ENCODE peak calls at places on chromosomes 6 and 20, in nine cellular contexts. A, E, L, M, U, R, D, Q and Z are unnamed samples.

GRCh38 chr6:47161176-47161687 is 119.1 kb upstream of the ADGRF1 start:
- DNase-seq in M (no peak), D (peak; percentile 10), E (no peak), R (no peak), U (no peak), Q (no peak), L (no peak), A (peak; percentile 21), Z (no peak)

GRCh38 chr6:54238407-54238806 is 69.8 kb upstream of the TINAG start:
- DNase-seq in M (no peak), D (no peak), A (no peak), L (peak; percentile 18), E (no peak), R (no peak), U (no peak), Q (no peak), Z (no peak)

GRCh38 chr6:80523531-80523970 is 417.1 kb downstream of the BCKDHB start:
- DNase-seq in E (no peak), R (no peak), U (no peak), Q (peak; percentile 30), A (no peak), D (no peak), L (no peak), M (peak; percentile 16), Z (no peak)

GRCh38 chr20:59829415-59830106 is 103.9 kb downstream of the SYCP2 start:
- DNase-seq in E (peak; percentile 30), A (no peak), R (no peak), Q (no peak), L (no peak), U (peak; percentile 15), M (no peak), D (no peak), Z (peak; percentile 17)

GRCh38 chr20:992801-993535 is 9.1 kb downstream of the RSPO4 start:
- DNase-seq in R (no peak), L (no peak), Q (no peak), A (no peak), E (no peak), U (peak; percentile 57), D (no peak), M (no peak), Z (no peak)

GRCh38 chr6:141326925-141327324 is 805.8 kb upstream of the GJE1 start:
- DNase-seq in R (no peak), E (no peak), M (no peak), A (no peak), L (no peak), Q (no peak), D (no peak), U (no peak), Z (no peak)

GRCh38 chr20:59147197-59147596 is 16.4 kb upstream of the ZNF831 start:
- DNase-seq in M (no peak), R (no peak), D (no peak), U (no peak), A (no peak), E (no peak), L (no peak), Q (no peak), Z (no peak)

GRCh38 chr6:165060636-165061190 is 248.7 kb downstream of the C6orf118 start:
- DNase-seq in L (no peak), U (no peak), R (no peak), M (no peak), Q (no peak), E (no peak), A (no peak), D (no peak), Z (no peak)

GRCh38 chr20:59731371-59731770 is 127.0 kb downstream of the PHACTR3 start:
- DNase-seq in D (no peak), Q (no peak), R (no peak), L (no peak), E (no peak), U (no peak), M (no peak), A (no peak), Z (no peak)

GRCh38 chr6:43052225-43052841 is 1.3 kb downstream of the CUL7 start:
- DNase-seq in U (no peak), L (no peak), R (no peak), E (no peak), A (no peak), Q (no peak), M (no peak), D (no peak), Z (peak; percentile 77)
- H3K27ac ChIP-seq in U (no peak overlapping the region), L (peak overlapping the region; percentile 93), R (no peak overlapping the region), E (no peak overlapping the region), A (peak overlapping the region; percentile 99), Q (peak overlapping the region; percentile 96), M (peak overlapping the region; percentile 90), D (no peak overlapping the region), Z (no peak overlapping the region)

GRCh38 chr6:111673086-111673485 is 67.4 kb upstream of the TRAF3IP2 start:
- DNase-seq in D (no peak), Q (no peak), L (no peak), R (no peak), A (no peak), E (no peak), M (no peak), U (no peak), Z (no peak)
- H3K27ac ChIP-seq in D (no peak overlapping the region), Q (no peak overlapping the region), L (no peak overlapping the region), R (no peak overlapping the region), A (no peak overlapping the region), E (no peak overlapping the region), M (no peak overlapping the region), U (no peak overlapping the region), Z (no peak overlapping the region)

GRCh38 chr20:41426361-41426900 is 59.8 kb upstream of the EMILIN3 start:
- DNase-seq in A (no peak), E (no peak), U (no peak), M (no peak), D (no peak), R (no peak), Q (no peak), L (no peak), Z (no peak)
- H3K27ac ChIP-seq in A (no peak overlapping the region), E (no peak overlapping the region), U (no peak overlapping the region), M (no peak overlapping the region), D (no peak overlapping the region), R (no peak overlapping the region), Q (no peak overlapping the region), L (no peak overlapping the region), Z (no peak overlapping the region)

DNA sequence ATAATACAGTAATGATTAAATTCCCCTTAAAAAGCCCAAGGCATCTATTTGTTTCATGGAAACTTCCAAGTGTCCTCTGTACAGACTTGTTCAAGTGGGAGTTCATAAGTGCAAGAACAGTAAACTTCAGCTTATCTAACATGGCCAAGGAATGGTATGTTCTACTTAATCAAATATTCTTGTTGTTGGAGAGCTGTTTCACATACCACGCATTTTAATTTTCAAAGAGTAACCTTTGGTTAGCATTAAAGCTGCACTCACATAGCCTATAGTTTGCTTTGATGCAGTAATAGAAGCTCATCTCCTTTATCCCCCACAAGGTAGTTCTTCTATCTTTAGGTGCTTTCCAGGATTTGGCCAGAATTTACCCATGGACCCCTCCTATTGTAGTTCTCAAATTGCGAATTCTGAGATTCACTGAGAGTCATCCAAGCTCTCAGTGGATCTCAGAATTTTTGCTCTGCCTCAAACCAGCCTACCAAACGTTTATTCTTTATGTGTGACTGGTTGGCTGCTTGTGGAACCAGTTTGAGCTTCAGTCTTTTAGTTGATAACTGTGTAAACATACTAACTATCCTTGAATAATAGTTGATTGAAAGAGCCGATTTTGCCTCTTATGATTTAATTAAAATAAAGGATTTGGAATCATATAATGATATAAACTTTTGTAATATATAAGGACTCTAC is 668.0 kb upstream of the FLRT3 start:
- DNase-seq in Q (no peak), M (no peak), R (peak; percentile 36), E (no peak), D (no peak), L (no peak), A (no peak), U (no peak), Z (no peak)
- H3K27ac ChIP-seq in Q (no peak overlapping the region), M (no peak overlapping the region), R (peak overlapping the region; percentile 44), E (no peak overlapping the region), D (no peak overlapping the region), L (no peak overlapping the region), A (no peak overlapping the region), U (no peak overlapping the region), Z (peak overlapping the region; percentile 49)

GRCh38 chr20:62151835-62152364 is 8.3 kb downstream of the SS18L1 start:
- DNase-seq in A (no peak), M (no peak), Q (no peak), L (no peak), U (no peak), R (no peak), E (no peak), D (no peak), Z (no peak)
- H3K27ac ChIP-seq in A (no peak overlapping the region), M (no peak overlapping the region), Q (no peak overlapping the region), L (no peak overlapping the region), U (no peak overlapping the region), R (no peak overlapping the region), E (no peak overlapping the region), D (no peak overlapping the region), Z (no peak overlapping the region)

GRCh38 chr6:142794424-142794823 is 150.6 kb downstream of the HIVEP2 start:
- DNase-seq in M (no peak), D (no peak), A (no peak), Q (no peak), R (no peak), U (no peak), L (no peak), E (no peak), Z (no peak)

GRCh38 chr6:142797159-142797558 is 147.8 kb downstream of the HIVEP2 start:
- DNase-seq in U (no peak), Q (no peak), R (no peak), A (no peak), D (no peak), L (no peak), E (no peak), M (no peak), Z (no peak)

GRCh38 chr6:142800240-142800639 is 144.7 kb downstream of the HIVEP2 start:
- DNase-seq in E (no peak), U (no peak), M (no peak), Q (no peak), L (no peak), A (no peak), D (no peak), R (no peak), Z (no peak)

GRCh38 chr6:142796024-142796423 is 149.0 kb downstream of the HIVEP2 start:
- DNase-seq in M (no peak), R (no peak), U (no peak), L (no peak), E (no peak), A (no peak), D (no peak), Q (no peak), Z (no peak)

GRCh38 chr6:142796571-142796970 is 148.4 kb downstream of the HIVEP2 start:
- DNase-seq in D (no peak), Q (no peak), E (no peak), M (no peak), R (peak; percentile 43), L (no peak), U (no peak), A (no peak), Z (peak; percentile 44)
- H3K27ac ChIP-seq in D (no peak overlapping the region), Q (no peak overlapping the region), E (no peak overlapping the region), M (no peak overlapping the region), R (peak overlapping the region; percentile 1), L (no peak overlapping the region), U (no peak overlapping the region), A (no peak overlapping the region), Z (no peak overlapping the region)

DNA sequence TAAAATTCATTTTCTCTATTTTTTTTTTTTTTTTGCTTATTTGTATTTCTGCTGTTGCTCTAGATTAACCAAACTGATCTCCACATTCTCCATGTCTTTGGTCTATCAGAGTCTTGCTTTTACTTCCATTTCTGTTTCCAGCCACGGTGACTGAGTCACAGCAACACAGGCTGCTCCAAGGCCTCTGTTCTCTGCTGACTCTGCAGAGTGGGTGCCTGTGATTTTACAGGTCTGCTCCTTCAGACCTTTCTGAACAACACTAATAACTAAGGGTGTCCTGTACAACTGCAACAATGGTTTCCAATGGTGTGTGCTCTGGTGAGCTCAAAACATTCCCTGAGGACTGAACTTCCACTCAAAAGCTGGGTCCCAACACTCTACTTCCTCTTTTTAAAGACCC is 102.3 kb upstream of the BMP2 start:
- DNase-seq in R (peak; percentile 25), D (no peak), Q (no peak), U (no peak), M (no peak), L (no peak), E (no peak), A (no peak), Z (no peak)
- H3K27ac ChIP-seq in R (no peak overlapping the region), D (no peak overlapping the region), Q (no peak overlapping the region), U (no peak overlapping the region), M (no peak overlapping the region), L (no peak overlapping the region), E (no peak overlapping the region), A (no peak overlapping the region), Z (no peak overlapping the region)